ENCODE peak calls at places on chromosomes 5 and 9, in six cellular contexts. U is H1, E is neuronal stem cell, A is H9, H is mesenchymal stem cell, F is trophoblast cell. M is an unnamed sample.

GRCh38 chr5:124104813-124105212 is 592.8 kb downstream of the CSNK1G3 start:
- DNase-seq in U (no peak), E (no peak), A (no peak), H (no peak), F (no peak), M (no peak)

GRCh38 chr5:174065528-174066189 is 20.2 kb downstream of the NSG2 start:
- DNase-seq in U (no peak), E (no peak), A (no peak), H (no peak), F (no peak), M (no peak)

GRCh38 chr9:136545966-136546696 is at the start of gene NOTCH1:
- DNase-seq in U (peak; percentile 86), E (peak; percentile 90), A (peak; percentile 86), H (peak; percentile 95), F (peak; percentile 63), M (peak; percentile 87)

GRCh38 chr5:139633295-139634027 is 14.7 kb upstream of the CXXC5 start:
- DNase-seq in U (peak; percentile 83), E (peak; percentile 75), A (peak; percentile 86), H (peak; percentile 80), F (peak; percentile 36), M (peak; percentile 73)

GRCh38 chr5:149559712-149560111 is 8.5 kb upstream of the CSNK1A1 start:
- DNase-seq in U (no peak), E (no peak), A (no peak), H (peak; percentile 60), F (no peak), M (peak; percentile 22)

GRCh38 chr5:423626-424258 is 19.2 kb upstream of the EXOC3 start:
- DNase-seq in U (no peak), E (no peak), A (peak; percentile 22), H (no peak), F (no peak), M (no peak)

GRCh38 chr9:134950811-134951210 is 33.1 kb upstream of the FCN1 start:
- DNase-seq in U (no peak), E (no peak), A (no peak), H (no peak), F (no peak), M (no peak)

GRCh38 chr5:155919125-155919524 is 407.8 kb upstream of the SGCD start:
- DNase-seq in U (no peak), E (no peak), A (no peak), H (no peak), F (no peak), M (no peak)

GRCh38 chr5:5314626-5315025 is 107.9 kb upstream of the ICE1 start:
- DNase-seq in U (no peak), E (no peak), A (no peak), H (no peak), F (no peak), M (no peak)

GRCh38 chr9:137786511-137786920 is 91.1 kb upstream of the CACNA1B start:
- DNase-seq in U (no peak), E (no peak), A (no peak), H (no peak), F (no peak), M (peak; percentile 19)

GRCh38 chr9:126417007-126417406 is 90.4 kb downstream of the MVB12B start:
- DNase-seq in U (no peak), E (no peak), A (no peak), H (no peak), F (no peak), M (no peak)

GRCh38 chr9:136826703-136827582 is 15.3 kb upstream of the AJM1 start:
- DNase-seq in U (no peak), E (no peak), A (no peak), H (no peak), F (no peak), M (no peak)

GRCh38 chr9:136394312-136395305 is 5.4 kb downstream of the SNAPC4 start:
- DNase-seq in U (no peak), E (no peak), A (no peak), H (no peak), F (no peak), M (no peak)

GRCh38 chr5:140557965-140558364 is 692 bp upstream of the SRA1 start:
- DNase-seq in U (no peak), E (no peak), A (no peak), H (no peak), F (no peak), M (no peak)

GRCh38 chr9:22813520-22813919 is 366.9 kb downstream of the DMRTA1 start:
- DNase-seq in U (no peak), E (peak; percentile 18), A (no peak), H (peak; percentile 6), F (no peak), M (peak; percentile 52)

GRCh38 chr9:123867971-123868370 is 62.0 kb downstream of the DENND1A start:
- DNase-seq in U (no peak), E (no peak), A (no peak), H (peak; percentile 8), F (no peak), M (peak; percentile 6)

GRCh38 chr9:105405514-105406131 is 42.2 kb upstream of the FSD1L start:
- DNase-seq in U (no peak), E (no peak), A (no peak), H (peak; percentile 46), F (no peak), M (peak; percentile 21)

GRCh38 chr5:170636206-170636605 is 132.4 kb downstream of the KCNIP1 start:
- DNase-seq in U (no peak), E (no peak), A (peak; percentile 20), H (no peak), F (no peak), M (no peak)

GRCh38 chr9:126424511-126424910 is 97.9 kb downstream of the MVB12B start:
- DNase-seq in U (no peak), E (no peak), A (no peak), H (no peak), F (no peak), M (no peak)

GRCh38 chr5:107566537-107566875 is 104.2 kb downstream of the EFNA5 start:
- DNase-seq in U (no peak), E (no peak), A (no peak), H (no peak), F (no peak), M (no peak)

DNA sequence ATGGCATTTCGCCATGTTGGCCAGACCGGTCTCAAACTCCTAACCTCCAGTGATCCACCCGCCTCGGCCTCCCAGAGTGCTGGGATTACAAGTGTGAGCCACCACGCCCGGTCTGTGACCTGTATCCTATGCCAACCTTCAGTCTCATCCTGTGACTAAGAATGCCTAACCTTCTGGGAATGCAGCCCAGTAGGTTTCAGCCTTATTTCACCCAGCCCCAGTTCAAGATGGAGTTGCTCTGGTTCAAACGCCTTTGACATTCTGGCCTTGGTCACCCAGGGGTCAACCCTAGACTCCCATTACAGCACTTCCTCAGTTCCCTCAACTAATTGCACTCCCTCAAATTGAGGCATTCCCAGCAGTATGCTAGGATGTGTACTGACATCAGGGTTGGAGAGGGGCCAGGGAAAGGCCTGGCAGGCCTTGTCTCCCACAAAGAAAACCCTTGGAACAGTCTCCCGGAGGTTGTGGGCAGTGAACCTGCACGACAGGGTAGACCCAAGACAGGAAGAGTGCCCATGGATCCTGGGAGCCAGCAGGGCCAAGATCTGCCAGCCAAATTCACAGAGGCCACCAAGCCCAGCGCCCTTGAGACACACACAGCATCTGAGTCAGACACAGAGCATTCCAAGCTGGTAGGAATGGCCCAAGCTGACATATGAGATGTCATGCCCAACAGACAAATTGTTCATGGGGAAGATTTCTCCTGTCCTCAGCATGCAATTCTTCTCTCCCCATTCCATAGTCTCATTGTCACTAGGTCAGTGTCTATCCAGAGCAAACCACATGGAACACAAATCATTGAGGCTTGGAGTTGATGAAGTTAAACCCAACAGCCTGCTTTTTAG is 24.9 kb upstream of the SMU1 start:
- DNase-seq in U (no peak), E (no peak), A (no peak), H (peak; percentile 52), F (peak; percentile 83), M (peak; percentile 39)
- H3K4me2 ChIP-seq in U (no peak overlapping the region), E (no peak overlapping the region), A (no peak overlapping the region), H (no peak overlapping the region), F (no peak overlapping the region), M (no peak overlapping the region)

GRCh38 chr9:19800884-19801283 is 12.0 kb upstream of the SLC24A2 start:
- DNase-seq in U (no peak), E (no peak), A (no peak), H (no peak), F (no peak), M (no peak)

GRCh38 chr9:19804431-19804830 is 15.6 kb upstream of the SLC24A2 start:
- DNase-seq in U (no peak), E (no peak), A (no peak), H (no peak), F (no peak), M (no peak)

GRCh38 chr9:19799784-19800183 is 10.9 kb upstream of the SLC24A2 start:
- DNase-seq in U (no peak), E (peak; percentile 54), A (peak; percentile 50), H (no peak), F (no peak), M (no peak)
- H3K14ac ChIP-seq in U (no peak overlapping the region), E (no peak overlapping the region), A (no peak overlapping the region), H (no peak overlapping the region), F (no peak overlapping the region), M (no peak overlapping the region)

GRCh38 chr9:71897573-71897972 is 13.4 kb downstream of the ABHD17B start:
- DNase-seq in U (no peak), E (no peak), A (no peak), H (no peak), F (no peak), M (no peak)
- H3K4me2 ChIP-seq in U (no peak overlapping the region), E (no peak overlapping the region), A (no peak overlapping the region), H (no peak overlapping the region), F (no peak overlapping the region), M (no peak overlapping the region)

GRCh38 chr5:115544371-115545064 is at the start of gene FEM1C:
- DNase-seq in U (peak; percentile 97), E (peak; percentile 95), A (peak; percentile 99), H (peak; percentile 98), F (peak; percentile 99), M (peak; percentile 97)
- H3K14ac ChIP-seq in U (no peak within 1 kb of the TSS), E (peak within 1 kb of the TSS; percentile 98), A (peak within 1 kb of the TSS; percentile 91), H (no peak within 1 kb of the TSS), F (peak within 1 kb of the TSS; percentile 59), M (peak within 1 kb of the TSS; percentile 94)

DNA sequence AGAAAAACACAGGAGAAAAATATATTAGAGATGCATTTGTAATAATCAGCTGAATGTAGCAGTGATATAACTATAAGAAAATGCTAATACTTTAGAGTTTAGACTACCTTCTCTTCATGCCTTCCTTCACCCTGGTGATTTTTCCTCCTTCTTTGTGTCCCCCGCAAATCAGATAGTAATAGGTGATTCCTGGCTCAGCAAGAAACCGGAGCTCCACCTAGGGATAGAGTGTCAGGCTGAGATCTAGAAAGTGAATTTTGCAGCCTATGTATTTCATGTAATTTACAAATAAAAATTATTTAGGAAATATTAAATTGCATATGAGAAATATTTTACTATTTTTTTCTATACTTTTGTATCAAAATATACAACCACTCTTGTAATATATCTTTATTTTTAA is 109.8 kb upstream of the ST8SIA4 start:
- DNase-seq in U (no peak), E (no peak), A (no peak), H (no peak), F (no peak), M (no peak)
- H3K4me2 ChIP-seq in U (no peak overlapping the region), E (no peak overlapping the region), A (no peak overlapping the region), H (no peak overlapping the region), F (no peak overlapping the region), M (no peak overlapping the region)